ENCODE peak calls at places on chromosomes 3 and 15, in seven cellular contexts. One of them, this sample, is unnamed.
A peak's percentile ranks its signal among the peaks of the same experiment; 100 is the strongest.

GRCh38 chr3:50324351-50325144 is 2.0 kb upstream of the HYAL2 start:
- DNase-seq in HEK293T: peak; percentile 74
- DNase-seq in COR-L47: peak; percentile 53
- DNase-seq in GM06990: no peak
- DNase-seq in Kasumi-1: peak; percentile 78
- DNase-seq in aorta: peak; percentile 74
- DNase-seq in amniotic stem cell: peak; percentile 37
- DNase-seq in this sample: peak; percentile 72

GRCh38 chr3:112582242-112582874 is 20.5 kb downstream of the SLC35A5 start:
- DNase-seq in HEK293T: peak; percentile 12
- DNase-seq in COR-L47: peak; percentile 27
- DNase-seq in GM06990: peak; percentile 7
- DNase-seq in Kasumi-1: peak; percentile 85
- DNase-seq in aorta: no peak
- DNase-seq in amniotic stem cell: peak; percentile 24
- DNase-seq in this sample: peak; percentile 67

GRCh38 chr15:89127054-89127702 is 38.9 kb downstream of the ABHD2 start:
- DNase-seq in HEK293T: no peak
- DNase-seq in COR-L47: no peak
- DNase-seq in GM06990: no peak
- DNase-seq in Kasumi-1: peak; percentile 5
- DNase-seq in aorta: no peak
- DNase-seq in amniotic stem cell: no peak
- DNase-seq in this sample: peak; percentile 8

GRCh38 chr3:16512435-16513140 is 911 bp downstream of the RFTN1 start:
- DNase-seq in HEK293T: no peak
- DNase-seq in COR-L47: no peak
- DNase-seq in GM06990: peak; percentile 79
- DNase-seq in Kasumi-1: peak; percentile 66
- DNase-seq in aorta: peak; percentile 69
- DNase-seq in amniotic stem cell: no peak
- DNase-seq in this sample: peak; percentile 79

GRCh38 chr3:115553796-115554495 is 69.4 kb upstream of the GAP43 start:
- DNase-seq in HEK293T: no peak
- DNase-seq in COR-L47: peak; percentile 25
- DNase-seq in GM06990: no peak
- DNase-seq in Kasumi-1: no peak
- DNase-seq in aorta: no peak
- DNase-seq in amniotic stem cell: no peak
- DNase-seq in this sample: no peak

GRCh38 chr3:29922990-29923746 is 642.3 kb downstream of the RBMS3 start:
- DNase-seq in HEK293T: no peak
- DNase-seq in COR-L47: no peak
- DNase-seq in GM06990: no peak
- DNase-seq in Kasumi-1: no peak
- DNase-seq in aorta: no peak
- DNase-seq in amniotic stem cell: peak; percentile 22
- DNase-seq in this sample: no peak

GRCh38 chr15:34084086-34084485 is 17.6 kb downstream of the EMC7 start:
- DNase-seq in HEK293T: no peak
- DNase-seq in COR-L47: no peak
- DNase-seq in GM06990: no peak
- DNase-seq in Kasumi-1: no peak
- DNase-seq in aorta: no peak
- DNase-seq in amniotic stem cell: no peak
- DNase-seq in this sample: no peak

GRCh38 chr3:140499114-140499757 is 178.6 kb upstream of the TRIM42 start:
- DNase-seq in HEK293T: no peak
- DNase-seq in COR-L47: peak; percentile 51
- DNase-seq in GM06990: no peak
- DNase-seq in Kasumi-1: no peak
- DNase-seq in aorta: no peak
- DNase-seq in amniotic stem cell: no peak
- DNase-seq in this sample: peak; percentile 12

GRCh38 chr15:58299311-58299850 is 132.4 kb upstream of the LIPC start:
- DNase-seq in HEK293T: no peak
- DNase-seq in COR-L47: no peak
- DNase-seq in GM06990: no peak
- DNase-seq in Kasumi-1: no peak
- DNase-seq in aorta: no peak
- DNase-seq in amniotic stem cell: no peak
- DNase-seq in this sample: peak; percentile 54

GRCh38 chr15:84605225-84605882 is 4.5 kb downstream of the ZSCAN2 start:
- DNase-seq in HEK293T: no peak
- DNase-seq in COR-L47: no peak
- DNase-seq in GM06990: no peak
- DNase-seq in Kasumi-1: no peak
- DNase-seq in aorta: no peak
- DNase-seq in amniotic stem cell: no peak
- DNase-seq in this sample: peak; percentile 62

GRCh38 chr3:27165348-27165747 is 203.8 kb downstream of the NEK10 start:
- DNase-seq in HEK293T: no peak
- DNase-seq in COR-L47: no peak
- DNase-seq in GM06990: no peak
- DNase-seq in Kasumi-1: no peak
- DNase-seq in aorta: no peak
- DNase-seq in amniotic stem cell: peak; percentile 68
- DNase-seq in this sample: no peak

GRCh38 chr3:10205461-10206165 is 40.9 kb downstream of the IRAK2 start:
- DNase-seq in HEK293T: no peak
- DNase-seq in COR-L47: no peak
- DNase-seq in GM06990: no peak
- DNase-seq in Kasumi-1: no peak
- DNase-seq in aorta: peak; percentile 91
- DNase-seq in amniotic stem cell: peak; percentile 70
- DNase-seq in this sample: no peak

GRCh38 chr3:177358085-177358967 is 161.0 kb upstream of the TBL1XR1 start:
- DNase-seq in HEK293T: peak; percentile 29
- DNase-seq in COR-L47: no peak
- DNase-seq in GM06990: peak; percentile 78
- DNase-seq in Kasumi-1: peak; percentile 93
- DNase-seq in aorta: peak; percentile 87
- DNase-seq in amniotic stem cell: no peak
- DNase-seq in this sample: peak; percentile 96

This sample was measured in GM12865.